ENCODE peak calls at places on chromosomes 7 and 10, in seven cellular contexts. Z is osteocyte, I is neural crest cell, N is choroid plexus epithelial cell, E is fibroblast of pulmonary artery, Q is heart left ventricle, T is pancreas. F is an unnamed sample.

GRCh38 chr7:6092953-6093354 is 61.8 kb downstream of the ANKRD61 start:
- DNase-seq in Z (no peak), Q (no peak), T (no peak), E (no peak), I (no peak), N (no peak), F (no peak)

GRCh38 chr7:20713792-20714191 is 72.9 kb downstream of the SP8 start:
- DNase-seq in Q (no peak), I (no peak), Z (no peak), N (no peak), E (no peak), T (no peak), F (no peak)

GRCh38 chr7:28813238-28813962 is 144.7 kb downstream of the TRIL start:
- DNase-seq in I (no peak), N (no peak), T (no peak), Q (no peak), E (no peak), Z (no peak), F (no peak)

GRCh38 chr7:1027285-1028043 is 16.9 kb upstream of the GPR146 start:
- DNase-seq in I (peak; percentile 35), Q (no peak), E (peak; percentile 50), T (peak; percentile 43), Z (no peak), N (peak; percentile 58), F (no peak)

GRCh38 chr7:16804674-16805439 is at the start of gene AGR2:
- DNase-seq in T (no peak), Q (no peak), I (no peak), N (no peak), E (no peak), Z (no peak), F (no peak)

GRCh38 chr7:73976761-73977625 is 51.0 kb upstream of the ELN start:
- DNase-seq in N (no peak), Q (peak; percentile 12), I (no peak), T (no peak), Z (no peak), E (no peak), F (no peak)

GRCh38 chr7:51034531-51035264 is 252.0 kb upstream of the GRB10 start:
- DNase-seq in T (peak; percentile 69), Z (no peak), I (no peak), N (peak; percentile 81), E (peak; percentile 46), Q (no peak), F (no peak)

GRCh38 chr7:4207011-4207410 is 475.1 kb upstream of the FOXK1 start:
- DNase-seq in Q (no peak), Z (no peak), T (no peak), I (no peak), E (no peak), N (no peak), F (no peak)

GRCh38 chr10:103660364-103661197 is 167.1 kb downstream of the NEURL1 start:
- DNase-seq in T (no peak), Z (no peak), Q (no peak), I (no peak), N (peak; percentile 69), E (peak; percentile 56), F (no peak)

GRCh38 chr7:134702366-134703240 is 56.0 kb downstream of the BPGM start:
- DNase-seq in Q (no peak), I (no peak), E (no peak), Z (no peak), N (peak; percentile 97), T (no peak), F (no peak)

GRCh38 chr7:99024066-99024465 is 119.8 kb downstream of the SMURF1 start:
- DNase-seq in N (no peak), Q (no peak), I (no peak), Z (no peak), E (no peak), T (no peak), F (no peak)

GRCh38 chr10:130656582-130657133 is 520.5 kb downstream of the GLRX3 start:
- DNase-seq in N (no peak), Q (no peak), T (no peak), I (no peak), E (no peak), Z (peak; percentile 76), F (no peak)

GRCh38 chr7:1703475-1704325 is 33.6 kb downstream of the ELFN1 start:
- DNase-seq in Q (peak; percentile 10), I (no peak), N (no peak), T (no peak), E (no peak), Z (no peak), F (peak; percentile 58)

GRCh38 chr10:131220601-131221171 is 90.8 kb downstream of the TCERG1L start:
- DNase-seq in T (no peak), I (no peak), E (no peak), N (no peak), Z (no peak), Q (no peak), F (no peak)

GRCh38 chr10:88243202-88243744 is 339.8 kb downstream of the RNLS start:
- DNase-seq in T (no peak), Q (no peak), E (peak; percentile 40), N (no peak), Z (no peak), I (no peak), F (no peak)

GRCh38 chr7:117279931-117280525 is 42.8 kb downstream of the WNT2 start:
- DNase-seq in I (no peak), Z (no peak), T (no peak), Q (no peak), N (no peak), E (no peak), F (no peak)

GRCh38 chr10:116521424-116522305 is 24.1 kb upstream of the PNLIP start:
- DNase-seq in Z (no peak), Q (no peak), N (peak; percentile 74), I (peak; percentile 47), E (peak; percentile 62), T (peak; percentile 49), F (no peak)

GRCh38 chr7:13897825-13898224 is 91.6 kb downstream of the ETV1 start:
- DNase-seq in Z (no peak), E (peak; percentile 36), N (peak; percentile 23), T (no peak), I (no peak), Q (no peak), F (no peak)

GRCh38 chr7:70595741-70596574 is 536.0 kb upstream of the GALNT17 start:
- DNase-seq in N (no peak), Q (no peak), Z (no peak), I (no peak), E (no peak), T (no peak), F (no peak)

GRCh38 chr10:22810643-22811254 is 96.4 kb upstream of the PIP4K2A start:
- DNase-seq in Z (no peak), T (no peak), E (no peak), Q (no peak), I (no peak), N (no peak), F (no peak)

GRCh38 chr10:96470108-96470743 is 43.5 kb downstream of the TLL2 start:
- DNase-seq in Q (peak; percentile 26), Z (no peak), I (peak; percentile 45), E (peak; percentile 35), T (peak; percentile 7), N (peak; percentile 75), F (no peak)

GRCh38 chr10:29554660-29555059 is 80.1 kb downstream of the SVIL start:
- DNase-seq in N (peak; percentile 46), I (no peak), T (no peak), Z (no peak), E (no peak), Q (no peak), F (no peak)

GRCh38 chr10:124538669-124539068 is 77.0 kb downstream of the LHPP start:
- DNase-seq in E (no peak), I (no peak), N (no peak), T (no peak), Q (no peak), Z (no peak), F (no peak)

GRCh38 chr7:45187946-45188411 is 30.4 kb downstream of the RAMP3 start:
- DNase-seq in I (no peak), Z (peak; percentile 69), E (no peak), T (no peak), N (no peak), Q (no peak), F (no peak)

GRCh38 chr10:113524120-113524519 is 28.7 kb upstream of the HABP2 start:
- DNase-seq in I (no peak), E (no peak), Q (no peak), N (no peak), T (no peak), Z (no peak), F (no peak)

GRCh38 chr7:147136369-147136768 is 1019.8 kb downstream of the CNTNAP2 start:
- DNase-seq in T (no peak), I (no peak), E (no peak), N (no peak), Q (no peak), Z (no peak), F (no peak)

GRCh38 chr7:66859794-66860645 is 61.0 kb upstream of the TMEM248 start:
- DNase-seq in Z (no peak), T (no peak), I (no peak), N (peak; percentile 36), E (no peak), Q (no peak), F (no peak)
- TF ChIP-seq CTCF in Z (no peak), T (no peak), I (no peak), N (no peak), E (no peak), Q (no peak), F (no peak)

GRCh38 chr10:132442636-132443035 is 45.6 kb downstream of the PWWP2B start:
- DNase-seq in N (no peak), Q (no peak), I (no peak), E (no peak), T (no peak), Z (no peak), F (no peak)

GRCh38 chr10:132441818-132442217 is 44.8 kb downstream of the PWWP2B start:
- DNase-seq in Q (no peak), T (no peak), Z (no peak), N (no peak), I (no peak), E (no peak), F (no peak)

GRCh38 chr10:132443998-132444876 is 47.2 kb downstream of the PWWP2B start:
- DNase-seq in Z (no peak), T (no peak), Q (no peak), N (peak; percentile 34), E (no peak), I (no peak), F (no peak)

GRCh38 chr10:132444877-132445351 is 47.9 kb downstream of the PWWP2B start:
- DNase-seq in N (peak; percentile 77), T (no peak), Z (no peak), Q (no peak), I (no peak), E (no peak), F (no peak)

GRCh38 chr10:132443605-132443997 is 46.6 kb downstream of the PWWP2B start:
- DNase-seq in N (peak; percentile 75), Z (no peak), Q (no peak), T (no peak), E (no peak), I (no peak), F (no peak)
- TF ChIP-seq CTCF in N (peak; percentile 76), Z (peak; percentile 61), Q (peak; percentile 19), T (peak; percentile 8), E (peak; percentile 41), I (no peak), F (peak; percentile 59)

GRCh38 chr7:139613971-139614411 is 90.5 kb downstream of the CLEC2L start:
- DNase-seq in E (no peak), Q (no peak), N (no peak), Z (no peak), I (no peak), T (no peak), F (no peak)
- TF ChIP-seq CTCF in E (no peak), Q (no peak), N (no peak), Z (no peak), I (no peak), T (no peak), F (no peak)

GRCh38 chr10:126846959-126847358 is 58.3 kb upstream of the DOCK1 start:
- DNase-seq in I (no peak), N (no peak), E (no peak), T (no peak), Z (no peak), Q (no peak), F (no peak)
- TF ChIP-seq CTCF in I (no peak), N (peak; percentile 33), E (no peak), T (no peak), Z (no peak), Q (no peak), F (peak; percentile 40)

F was measured in type B pancreatic cell.